ENCODE peak calls at places on chromosomes 16 and 17, in seven cellular contexts. One of them, this sample, is unnamed.

GRCh38 chr16:30407794-30408534 is 558 bp downstream of the ZNF771 start:
- DNase-seq in mucosa of descending colon: no peak
- DNase-seq in AG04449: no peak
- DNase-seq in BJ: no peak
- DNase-seq in colonic mucosa: no peak
- DNase-seq in heart right ventricle: no peak
- DNase-seq in CD8-positive, alpha-beta T cell: no peak
- DNase-seq in this sample: peak

GRCh38 chr17:7703584-7704574 is 1.1 kb upstream of the EFNB3 start:
- DNase-seq in mucosa of descending colon: no peak
- DNase-seq in AG04449: no peak
- DNase-seq in BJ: no peak
- DNase-seq in colonic mucosa: no peak
- DNase-seq in heart right ventricle: no peak
- DNase-seq in CD8-positive, alpha-beta T cell: no peak
- DNase-seq in this sample: peak

GRCh38 chr16:1772362-1772907 is at the start of gene EME2:
- DNase-seq in mucosa of descending colon: no peak
- DNase-seq in AG04449: no peak
- DNase-seq in BJ: no peak
- DNase-seq in colonic mucosa: peak
- DNase-seq in heart right ventricle: no peak
- DNase-seq in CD8-positive, alpha-beta T cell: peak
- DNase-seq in this sample: peak

GRCh38 chr17:64115871-64116534 is 13.9 kb downstream of the ERN1 start:
- DNase-seq in mucosa of descending colon: no peak
- DNase-seq in AG04449: peak
- DNase-seq in BJ: peak
- DNase-seq in colonic mucosa: no peak
- DNase-seq in heart right ventricle: no peak
- DNase-seq in CD8-positive, alpha-beta T cell: no peak
- DNase-seq in this sample: peak

GRCh38 chr17:50908860-50909764 is 43.0 kb upstream of the TOB1 start:
- DNase-seq in mucosa of descending colon: peak
- DNase-seq in AG04449: no peak
- DNase-seq in BJ: no peak
- DNase-seq in colonic mucosa: no peak
- DNase-seq in heart right ventricle: peak
- DNase-seq in CD8-positive, alpha-beta T cell: peak
- DNase-seq in this sample: no peak

GRCh38 chr16:1876468-1876867 is 4.5 kb upstream of the MEIOB start:
- DNase-seq in mucosa of descending colon: no peak
- DNase-seq in AG04449: no peak
- DNase-seq in BJ: no peak
- DNase-seq in colonic mucosa: no peak
- DNase-seq in heart right ventricle: no peak
- DNase-seq in CD8-positive, alpha-beta T cell: no peak
- DNase-seq in this sample: no peak

GRCh38 chr16:75861981-75862380 is 135.7 kb upstream of the CPHXL start:
- DNase-seq in mucosa of descending colon: no peak
- DNase-seq in AG04449: no peak
- DNase-seq in BJ: no peak
- DNase-seq in colonic mucosa: no peak
- DNase-seq in heart right ventricle: no peak
- DNase-seq in CD8-positive, alpha-beta T cell: no peak
- DNase-seq in this sample: no peak

GRCh38 chr16:70725024-70725911 is 39.4 kb upstream of the MTSS2 start:
- DNase-seq in mucosa of descending colon: no peak
- DNase-seq in AG04449: no peak
- DNase-seq in BJ: no peak
- DNase-seq in colonic mucosa: no peak
- DNase-seq in heart right ventricle: peak
- DNase-seq in CD8-positive, alpha-beta T cell: no peak
- DNase-seq in this sample: peak

GRCh38 chr17:82257473-82257872 is 16.0 kb downstream of the CSNK1D start:
- DNase-seq in mucosa of descending colon: peak
- DNase-seq in AG04449: no peak
- DNase-seq in BJ: no peak
- DNase-seq in colonic mucosa: no peak
- DNase-seq in heart right ventricle: no peak
- DNase-seq in CD8-positive, alpha-beta T cell: peak
- DNase-seq in this sample: peak

GRCh38 chr17:78144736-78145641 is 1.2 kb upstream of the C17orf99 start:
- DNase-seq in mucosa of descending colon: peak
- DNase-seq in AG04449: no peak
- DNase-seq in BJ: no peak
- DNase-seq in colonic mucosa: peak
- DNase-seq in heart right ventricle: peak
- DNase-seq in CD8-positive, alpha-beta T cell: no peak
- DNase-seq in this sample: no peak

GRCh38 chr17:9109933-9110332 is 88.6 kb downstream of the NTN1 start:
- DNase-seq in mucosa of descending colon: no peak
- DNase-seq in AG04449: no peak
- DNase-seq in BJ: no peak
- DNase-seq in colonic mucosa: no peak
- DNase-seq in heart right ventricle: no peak
- DNase-seq in CD8-positive, alpha-beta T cell: no peak
- DNase-seq in this sample: no peak

GRCh38 chr17:61248399-61248798 is 151.2 kb upstream of the TBX2 start:
- DNase-seq in mucosa of descending colon: peak
- DNase-seq in AG04449: no peak
- DNase-seq in BJ: no peak
- DNase-seq in colonic mucosa: peak
- DNase-seq in heart right ventricle: no peak
- DNase-seq in CD8-positive, alpha-beta T cell: no peak
- DNase-seq in this sample: no peak

GRCh38 chr17:74873874-74874614 is 1.2 kb upstream of the FDXR start:
- DNase-seq in mucosa of descending colon: no peak
- DNase-seq in AG04449: no peak
- DNase-seq in BJ: no peak
- DNase-seq in colonic mucosa: no peak
- DNase-seq in heart right ventricle: no peak
- DNase-seq in CD8-positive, alpha-beta T cell: no peak
- DNase-seq in this sample: no peak

GRCh38 chr16:31487720-31488629 is 5.1 kb downstream of the SLC5A2 start:
- DNase-seq in mucosa of descending colon: peak
- DNase-seq in AG04449: no peak
- DNase-seq in BJ: no peak
- DNase-seq in colonic mucosa: peak
- DNase-seq in heart right ventricle: no peak
- DNase-seq in CD8-positive, alpha-beta T cell: peak
- DNase-seq in this sample: no peak

GRCh38 chr17:2709173-2709661 is 2.3 kb downstream of the CLUH start:
- DNase-seq in mucosa of descending colon: peak
- DNase-seq in AG04449: no peak
- DNase-seq in BJ: no peak
- DNase-seq in colonic mucosa: peak
- DNase-seq in heart right ventricle: no peak
- DNase-seq in CD8-positive, alpha-beta T cell: no peak
- DNase-seq in this sample: no peak

GRCh38 chr17:44331249-44331760 is 6.7 kb upstream of the SLC25A39 start:
- DNase-seq in mucosa of descending colon: no peak
- DNase-seq in AG04449: no peak
- DNase-seq in BJ: peak
- DNase-seq in colonic mucosa: peak
- DNase-seq in heart right ventricle: peak
- DNase-seq in CD8-positive, alpha-beta T cell: peak
- DNase-seq in this sample: peak

GRCh38 chr16:28915181-28915580 is 9.9 kb downstream of the RABEP2 start:
- DNase-seq in mucosa of descending colon: no peak
- DNase-seq in AG04449: peak
- DNase-seq in BJ: peak
- DNase-seq in colonic mucosa: no peak
- DNase-seq in heart right ventricle: no peak
- DNase-seq in CD8-positive, alpha-beta T cell: no peak
- DNase-seq in this sample: peak

GRCh38 chr17:37031493-37032083 is 82.8 kb downstream of the AATF start:
- DNase-seq in mucosa of descending colon: no peak
- DNase-seq in AG04449: no peak
- DNase-seq in BJ: no peak
- DNase-seq in colonic mucosa: no peak
- DNase-seq in heart right ventricle: no peak
- DNase-seq in CD8-positive, alpha-beta T cell: no peak
- DNase-seq in this sample: no peak

GRCh38 chr16:56372938-56373337 is 52.4 kb downstream of the AMFR start:
- DNase-seq in mucosa of descending colon: no peak
- DNase-seq in AG04449: no peak
- DNase-seq in BJ: no peak
- DNase-seq in colonic mucosa: no peak
- DNase-seq in heart right ventricle: no peak
- DNase-seq in CD8-positive, alpha-beta T cell: no peak
- DNase-seq in this sample: no peak

GRCh38 chr17:73533801-73534574 is 110.3 kb downstream of the SDK2 start:
- DNase-seq in mucosa of descending colon: no peak
- DNase-seq in AG04449: no peak
- DNase-seq in BJ: no peak
- DNase-seq in colonic mucosa: no peak
- DNase-seq in heart right ventricle: no peak
- DNase-seq in CD8-positive, alpha-beta T cell: no peak
- DNase-seq in this sample: no peak

GRCh38 chr16:31135535-31136286 is at the start of gene PRSS8:
- DNase-seq in mucosa of descending colon: peak
- DNase-seq in AG04449: no peak
- DNase-seq in BJ: no peak
- DNase-seq in colonic mucosa: peak
- DNase-seq in heart right ventricle: no peak
- DNase-seq in CD8-positive, alpha-beta T cell: no peak
- DNase-seq in this sample: no peak

GRCh38 chr17:37828313-37829124 is 83.7 kb upstream of the HNF1B start:
- DNase-seq in mucosa of descending colon: no peak
- DNase-seq in AG04449: no peak
- DNase-seq in BJ: no peak
- DNase-seq in colonic mucosa: no peak
- DNase-seq in heart right ventricle: no peak
- DNase-seq in CD8-positive, alpha-beta T cell: no peak
- DNase-seq in this sample: no peak

GRCh38 chr16:3158014-3158497 is 23.2 kb downstream of the ZNF213 start:
- DNase-seq in mucosa of descending colon: peak
- DNase-seq in AG04449: no peak
- DNase-seq in BJ: no peak
- DNase-seq in colonic mucosa: peak
- DNase-seq in heart right ventricle: no peak
- DNase-seq in CD8-positive, alpha-beta T cell: peak
- DNase-seq in this sample: no peak

GRCh38 chr17:65228734-65229390 is 91.7 kb downstream of the RGS9 start:
- DNase-seq in mucosa of descending colon: no peak
- DNase-seq in AG04449: no peak
- DNase-seq in BJ: peak
- DNase-seq in colonic mucosa: no peak
- DNase-seq in heart right ventricle: no peak
- DNase-seq in CD8-positive, alpha-beta T cell: peak
- DNase-seq in this sample: peak

GRCh38 chr16:54505479-54506247 is 219.1 kb upstream of the IRX3 start:
- DNase-seq in mucosa of descending colon: no peak
- DNase-seq in AG04449: no peak
- DNase-seq in BJ: no peak
- DNase-seq in colonic mucosa: no peak
- DNase-seq in heart right ventricle: peak
- DNase-seq in CD8-positive, alpha-beta T cell: no peak
- DNase-seq in this sample: peak

GRCh38 chr17:80511222-80512180 is 33.1 kb upstream of the RPTOR start:
- DNase-seq in mucosa of descending colon: no peak
- DNase-seq in AG04449: no peak
- DNase-seq in BJ: no peak
- DNase-seq in colonic mucosa: no peak
- DNase-seq in heart right ventricle: no peak
- DNase-seq in CD8-positive, alpha-beta T cell: no peak
- DNase-seq in this sample: no peak
- TF ChIP-seq CTCF in mucosa of descending colon: no peak
- TF ChIP-seq CTCF in AG04449: no peak
- TF ChIP-seq CTCF in BJ: no peak
- TF ChIP-seq CTCF in colonic mucosa: no peak
- TF ChIP-seq CTCF in heart right ventricle: no peak
- TF ChIP-seq CTCF in CD8-positive, alpha-beta T cell: no peak
- TF ChIP-seq CTCF in this sample: peak

DNA sequence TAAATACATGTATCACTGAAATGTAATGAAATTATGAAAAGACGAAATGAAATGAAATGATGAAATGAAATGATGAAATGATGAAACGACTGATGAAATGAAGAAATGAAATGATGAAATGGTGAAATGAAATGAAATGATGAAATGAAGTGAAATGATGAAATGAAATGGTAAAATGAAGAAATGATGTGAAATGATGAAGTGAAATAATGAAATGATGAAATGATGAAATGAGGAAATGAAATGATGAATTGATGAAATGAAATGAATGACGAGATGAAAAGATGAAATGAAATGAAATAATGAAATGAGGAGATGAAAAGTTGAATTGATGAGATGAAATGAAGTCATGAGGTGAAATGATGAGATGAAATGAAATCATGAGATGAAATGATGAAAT is 594.7 kb downstream of the TP53TG3F start:
- DNase-seq in mucosa of descending colon: no peak
- DNase-seq in AG04449: no peak
- DNase-seq in BJ: no peak
- DNase-seq in colonic mucosa: no peak
- DNase-seq in heart right ventricle: no peak
- DNase-seq in CD8-positive, alpha-beta T cell: no peak
- DNase-seq in this sample: no peak
- H3K4me3 ChIP-seq in mucosa of descending colon: no peak
- H3K4me3 ChIP-seq in AG04449: no peak
- H3K4me3 ChIP-seq in BJ: no peak
- H3K4me3 ChIP-seq in colonic mucosa: no peak
- H3K4me3 ChIP-seq in heart right ventricle: no peak
- H3K4me3 ChIP-seq in CD8-positive, alpha-beta T cell: no peak
- H3K4me3 ChIP-seq in this sample: no peak

GRCh38 chr17:16100737-16101400 is 101.2 kb downstream of the TTC19 start:
- DNase-seq in mucosa of descending colon: no peak
- DNase-seq in AG04449: no peak
- DNase-seq in BJ: no peak
- DNase-seq in colonic mucosa: no peak
- DNase-seq in heart right ventricle: no peak
- DNase-seq in CD8-positive, alpha-beta T cell: no peak
- DNase-seq in this sample: peak
- TF ChIP-seq CTCF in mucosa of descending colon: no peak
- TF ChIP-seq CTCF in AG04449: no peak
- TF ChIP-seq CTCF in BJ: peak
- TF ChIP-seq CTCF in colonic mucosa: no peak
- TF ChIP-seq CTCF in heart right ventricle: no peak
- TF ChIP-seq CTCF in CD8-positive, alpha-beta T cell: no peak
- TF ChIP-seq CTCF in this sample: peak

GRCh38 chr17:40777459-40777858 is 4.9 kb downstream of the KRT27 start:
- DNase-seq in mucosa of descending colon: no peak
- DNase-seq in AG04449: no peak
- DNase-seq in BJ: no peak
- DNase-seq in colonic mucosa: no peak
- DNase-seq in heart right ventricle: no peak
- DNase-seq in CD8-positive, alpha-beta T cell: no peak
- DNase-seq in this sample: no peak
- H3K4me3 ChIP-seq in mucosa of descending colon: no peak
- H3K4me3 ChIP-seq in AG04449: no peak
- H3K4me3 ChIP-seq in BJ: no peak
- H3K4me3 ChIP-seq in colonic mucosa: no peak
- H3K4me3 ChIP-seq in heart right ventricle: no peak
- H3K4me3 ChIP-seq in CD8-positive, alpha-beta T cell: no peak
- H3K4me3 ChIP-seq in this sample: no peak

GRCh38 chr16:86576591-86577313 is 1.6 kb upstream of the FOXL1 start:
- DNase-seq in mucosa of descending colon: no peak
- DNase-seq in AG04449: no peak
- DNase-seq in BJ: no peak
- DNase-seq in colonic mucosa: no peak
- DNase-seq in heart right ventricle: no peak
- DNase-seq in CD8-positive, alpha-beta T cell: no peak
- DNase-seq in this sample: no peak
- TF ChIP-seq CTCF in mucosa of descending colon: no peak
- TF ChIP-seq CTCF in AG04449: no peak
- TF ChIP-seq CTCF in BJ: no peak
- TF ChIP-seq CTCF in colonic mucosa: no peak
- TF ChIP-seq CTCF in heart right ventricle: no peak
- TF ChIP-seq CTCF in CD8-positive, alpha-beta T cell: no peak
- TF ChIP-seq CTCF in this sample: no peak

This sample was measured in cardiac fibroblast.